ENCODE peak calls at places on chromosome 18, in five cellular contexts. One of them, this sample, is unnamed.

GRCh38 chr18:25454270-25454659 is 102.3 kb upstream of the ZNF521 start:
- DNase-seq in NCI-H2081: no peak
- DNase-seq in activated naive CD8-positive, alpha-beta T cell treated with anti-CD3 and anti-CD28 coated beads for 36 hours: no peak
- DNase-seq in choroid plexus epithelial cell: no peak
- DNase-seq in Right ventricle myocardium superior: no peak
- DNase-seq in this sample: no peak

GRCh38 chr18:61394983-61395382 is 61.8 kb downstream of the CDH20 start:
- DNase-seq in NCI-H2081: no peak
- DNase-seq in activated naive CD8-positive, alpha-beta T cell treated with anti-CD3 and anti-CD28 coated beads for 36 hours: no peak
- DNase-seq in choroid plexus epithelial cell: peak; percentile 26
- DNase-seq in Right ventricle myocardium superior: no peak
- DNase-seq in this sample: no peak

GRCh38 chr18:23020555-23021294 is 87.6 kb downstream of the RBBP8 start:
- DNase-seq in NCI-H2081: no peak
- DNase-seq in activated naive CD8-positive, alpha-beta T cell treated with anti-CD3 and anti-CD28 coated beads for 36 hours: no peak
- DNase-seq in choroid plexus epithelial cell: no peak
- DNase-seq in Right ventricle myocardium superior: no peak
- DNase-seq in this sample: no peak

GRCh38 chr18:62678847-62679535 is 36.4 kb upstream of the PHLPP1 start:
- DNase-seq in NCI-H2081: no peak
- DNase-seq in activated naive CD8-positive, alpha-beta T cell treated with anti-CD3 and anti-CD28 coated beads for 36 hours: no peak
- DNase-seq in choroid plexus epithelial cell: no peak
- DNase-seq in Right ventricle myocardium superior: no peak
- DNase-seq in this sample: no peak

GRCh38 chr18:77133051-77133919 is 702 bp upstream of the MBP start:
- DNase-seq in NCI-H2081: no peak
- DNase-seq in activated naive CD8-positive, alpha-beta T cell treated with anti-CD3 and anti-CD28 coated beads for 36 hours: no peak
- DNase-seq in choroid plexus epithelial cell: no peak
- DNase-seq in Right ventricle myocardium superior: no peak
- DNase-seq in this sample: no peak

GRCh38 chr18:35581555-35582309 is at the start of gene GALNT1:
- DNase-seq in NCI-H2081: no peak
- DNase-seq in activated naive CD8-positive, alpha-beta T cell treated with anti-CD3 and anti-CD28 coated beads for 36 hours: peak; percentile 28
- DNase-seq in choroid plexus epithelial cell: no peak
- DNase-seq in Right ventricle myocardium superior: peak; percentile 63
- DNase-seq in this sample: no peak

GRCh38 chr18:13364721-13365205 is 146.2 kb downstream of the LDLRAD4 start:
- DNase-seq in NCI-H2081: no peak
- DNase-seq in activated naive CD8-positive, alpha-beta T cell treated with anti-CD3 and anti-CD28 coated beads for 36 hours: no peak
- DNase-seq in choroid plexus epithelial cell: no peak
- DNase-seq in Right ventricle myocardium superior: no peak
- DNase-seq in this sample: no peak

GRCh38 chr18:57519668-57520424 is 66.7 kb downstream of the FECH start:
- DNase-seq in NCI-H2081: no peak
- DNase-seq in activated naive CD8-positive, alpha-beta T cell treated with anti-CD3 and anti-CD28 coated beads for 36 hours: no peak
- DNase-seq in choroid plexus epithelial cell: no peak
- DNase-seq in Right ventricle myocardium superior: no peak
- DNase-seq in this sample: no peak

GRCh38 chr18:35424356-35424755 is 47.2 kb upstream of the ZNF396 start:
- DNase-seq in NCI-H2081: no peak
- DNase-seq in activated naive CD8-positive, alpha-beta T cell treated with anti-CD3 and anti-CD28 coated beads for 36 hours: no peak
- DNase-seq in choroid plexus epithelial cell: no peak
- DNase-seq in Right ventricle myocardium superior: no peak
- DNase-seq in this sample: no peak

GRCh38 chr18:66138642-66139041 is 387.8 kb downstream of the CDH7 start:
- DNase-seq in NCI-H2081: no peak
- DNase-seq in activated naive CD8-positive, alpha-beta T cell treated with anti-CD3 and anti-CD28 coated beads for 36 hours: no peak
- DNase-seq in choroid plexus epithelial cell: no peak
- DNase-seq in Right ventricle myocardium superior: no peak
- DNase-seq in this sample: no peak

GRCh38 chr18:36349552-36349951 is 52.0 kb downstream of the FHOD3 start:
- DNase-seq in NCI-H2081: no peak
- DNase-seq in activated naive CD8-positive, alpha-beta T cell treated with anti-CD3 and anti-CD28 coated beads for 36 hours: no peak
- DNase-seq in choroid plexus epithelial cell: no peak
- DNase-seq in Right ventricle myocardium superior: no peak
- DNase-seq in this sample: no peak

GRCh38 chr18:49666045-49666444 is 104.2 kb downstream of the LIPG start:
- DNase-seq in NCI-H2081: no peak
- DNase-seq in activated naive CD8-positive, alpha-beta T cell treated with anti-CD3 and anti-CD28 coated beads for 36 hours: no peak
- DNase-seq in choroid plexus epithelial cell: peak; percentile 77
- DNase-seq in Right ventricle myocardium superior: no peak
- DNase-seq in this sample: no peak

GRCh38 chr18:22971038-22971437 is 37.9 kb downstream of the RBBP8 start:
- DNase-seq in NCI-H2081: no peak
- DNase-seq in activated naive CD8-positive, alpha-beta T cell treated with anti-CD3 and anti-CD28 coated beads for 36 hours: no peak
- DNase-seq in choroid plexus epithelial cell: peak; percentile 8
- DNase-seq in Right ventricle myocardium superior: no peak
- DNase-seq in this sample: no peak

GRCh38 chr18:72086421-72086820 is 457.7 kb downstream of the CBLN2 start:
- DNase-seq in NCI-H2081: peak; percentile 31
- DNase-seq in activated naive CD8-positive, alpha-beta T cell treated with anti-CD3 and anti-CD28 coated beads for 36 hours: no peak
- DNase-seq in choroid plexus epithelial cell: peak; percentile 56
- DNase-seq in Right ventricle myocardium superior: no peak
- DNase-seq in this sample: no peak

GRCh38 chr18:62839874-62840713 is 124.8 kb downstream of the PHLPP1 start:
- DNase-seq in NCI-H2081: no peak
- DNase-seq in activated naive CD8-positive, alpha-beta T cell treated with anti-CD3 and anti-CD28 coated beads for 36 hours: no peak
- DNase-seq in choroid plexus epithelial cell: no peak
- DNase-seq in Right ventricle myocardium superior: no peak
- DNase-seq in this sample: no peak

GRCh38 chr18:46079336-46079735 is 7.3 kb upstream of the PSTPIP2 start:
- DNase-seq in NCI-H2081: no peak
- DNase-seq in activated naive CD8-positive, alpha-beta T cell treated with anti-CD3 and anti-CD28 coated beads for 36 hours: no peak
- DNase-seq in choroid plexus epithelial cell: no peak
- DNase-seq in Right ventricle myocardium superior: no peak
- DNase-seq in this sample: no peak

GRCh38 chr18:59885579-59886163 is 14.1 kb upstream of the PMAIP1 start:
- DNase-seq in NCI-H2081: no peak
- DNase-seq in activated naive CD8-positive, alpha-beta T cell treated with anti-CD3 and anti-CD28 coated beads for 36 hours: peak; percentile 21
- DNase-seq in choroid plexus epithelial cell: peak; percentile 89
- DNase-seq in Right ventricle myocardium superior: no peak
- DNase-seq in this sample: no peak